ENCODE peak calls at places on chromosomes 4 and X, in nine cellular contexts. M is transverse colon, E is IMR-90, P is breast epithelium, U is A549, G is H54, Z is esophagus squamous epithelium, S is ovary, L is heart left ventricle. T is an unnamed sample.

GRCh38 chr4:107520368-107520767 is 199.7 kb downstream of the PAPSS1 start:
- DNase-seq in S (no peak), U (no peak), L (no peak), P (no peak), M (no peak), G (no peak), Z (no peak), E (no peak), T (no peak)

GRCh38 chr4:180449395-180449956 is 1793.7 kb upstream of the TENM3 start:
- DNase-seq in S (no peak), E (peak; percentile 21), G (peak; percentile 31), P (no peak), U (peak; percentile 56), M (no peak), Z (no peak), L (no peak), T (no peak)

GRCh38 chr4:24642941-24643628 is 58.7 kb upstream of the DHX15 start:
- DNase-seq in E (peak; percentile 85), L (no peak), M (no peak), G (no peak), S (no peak), Z (no peak), P (no peak), U (peak; percentile 67), T (no peak)

GRCh38 chr4:107778784-107779530 is 45.8 kb upstream of the SGMS2 start:
- DNase-seq in Z (no peak), G (no peak), P (no peak), E (no peak), U (no peak), L (no peak), M (no peak), S (no peak), T (no peak)

GRCh38 chr4:15897577-15897976 is 41.0 kb downstream of the FGFBP1 start:
- DNase-seq in G (no peak), P (no peak), L (no peak), Z (no peak), S (no peak), U (peak; percentile 25), E (no peak), M (no peak), T (no peak)

GRCh38 chr4:119284876-119285611 is 36.9 kb downstream of the FABP2 start:
- DNase-seq in L (no peak), P (no peak), E (peak; percentile 34), M (no peak), S (no peak), G (no peak), Z (no peak), U (peak; percentile 11), T (no peak)

GRCh38 chr4:100286601-100287000 is 96.3 kb upstream of the DDIT4L start:
- DNase-seq in P (no peak), G (no peak), M (no peak), S (no peak), E (no peak), L (no peak), Z (no peak), U (no peak), T (no peak)

GRCh38 chrX:77918568-77918967 is 8.1 kb downstream of the ATP7A start:
- DNase-seq in S (no peak), E (peak; percentile 15), G (no peak), U (no peak), Z (no peak), P (no peak), L (no peak), M (no peak), T (no peak)

GRCh38 chr4:85028910-85029309 is 62.4 kb upstream of the WDFY3 start:
- DNase-seq in M (no peak), E (peak; percentile 22), S (no peak), P (no peak), L (no peak), U (peak; percentile 7), G (no peak), Z (no peak), T (no peak)

GRCh38 chr4:55866973-55867574 is 13.6 kb downstream of the EXOC1 start:
- DNase-seq in Z (no peak), E (peak; percentile 74), S (no peak), P (no peak), M (no peak), U (peak; percentile 61), G (no peak), L (no peak), T (peak; percentile 44)

GRCh38 chrX:9935436-9935835 is 31.7 kb upstream of the CLDN34 start:
- DNase-seq in M (no peak), G (no peak), S (no peak), E (peak; percentile 18), P (no peak), Z (no peak), U (no peak), L (no peak), T (no peak)

GRCh38 chrX:51336584-51336983 is 4.0 kb downstream of the NUDT10 start:
- DNase-seq in P (no peak), S (no peak), U (peak; percentile 47), G (no peak), Z (no peak), E (peak; percentile 40), L (no peak), M (no peak), T (no peak)

GRCh38 chrX:51334276-51334675 is 1.7 kb downstream of the NUDT10 start:
- DNase-seq in P (no peak), G (no peak), S (no peak), M (no peak), U (no peak), E (no peak), Z (no peak), L (no peak), T (no peak)

DNA sequence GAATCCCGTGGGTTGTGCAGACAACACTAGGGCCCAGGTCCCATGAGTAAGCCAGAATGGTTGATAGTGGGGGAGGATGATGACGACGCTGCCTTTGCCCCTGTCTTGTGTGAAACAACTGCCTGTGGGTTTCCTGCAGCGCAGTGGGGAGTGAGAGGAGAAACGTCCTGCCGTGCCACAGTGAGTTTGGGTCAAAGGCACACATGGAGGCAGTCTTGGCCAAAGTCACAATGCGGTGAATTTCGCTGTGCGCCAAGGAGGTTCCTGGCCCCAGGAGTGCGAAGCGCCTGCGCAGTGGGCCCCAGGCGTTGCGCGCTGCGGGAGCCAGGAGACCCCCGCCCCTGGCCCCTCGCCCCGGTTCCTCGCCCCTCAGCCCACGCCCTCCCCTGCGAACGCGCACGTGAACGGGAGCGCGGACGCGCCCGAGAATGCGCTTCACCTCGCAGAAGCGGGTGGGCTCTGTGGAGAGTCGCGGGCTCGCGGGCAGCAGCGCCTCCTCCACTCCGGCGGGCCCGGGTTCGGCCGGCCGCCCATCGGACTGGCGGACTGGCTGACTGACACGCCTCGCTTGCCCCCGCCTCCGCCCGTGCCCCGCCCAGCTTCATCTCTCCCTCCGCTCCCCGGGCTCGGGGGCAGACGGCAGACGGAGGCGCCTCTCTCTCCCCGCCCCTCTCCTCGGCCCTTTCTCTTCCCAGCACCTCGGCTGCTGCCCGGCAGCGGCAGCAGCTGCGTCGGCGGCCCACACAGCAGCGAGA is at the start of gene NUDT10:
- DNase-seq in E (peak; percentile 10), U (peak; percentile 12), G (no peak), M (peak; percentile 29), S (peak; percentile 87), L (peak; percentile 23), Z (no peak), P (no peak), T (peak; percentile 24)
- TF ChIP-seq POLR2A in E (no peak), U (peak; percentile 8), G (no peak), M (no peak), S (no peak), L (no peak), Z (no peak), P (no peak), T (no peak)

GRCh38 chr4:113762851-113763172 is 1.3 kb upstream of the CAMK2D start:
- DNase-seq in U (no peak), P (no peak), L (no peak), Z (no peak), G (no peak), S (no peak), M (no peak), E (no peak), T (no peak)

GRCh38 chr4:113760852-113761681 is 471 bp downstream of the CAMK2D start:
- DNase-seq in L (peak; percentile 84), Z (peak; percentile 44), M (peak; percentile 84), G (peak; percentile 20), S (peak; percentile 80), E (peak; percentile 71), P (peak; percentile 66), U (peak; percentile 72), T (peak; percentile 95)

GRCh38 chr4:113762061-113762850 is 718 bp upstream of the CAMK2D start:
- DNase-seq in L (peak; percentile 100), M (peak; percentile 99), U (peak; percentile 98), Z (peak; percentile 98), G (peak; percentile 81), P (peak; percentile 99), S (peak; percentile 99), E (peak; percentile 100), T (peak; percentile 99)

GRCh38 chr4:113760094-113760851 is 1.3 kb downstream of the CAMK2D start:
- DNase-seq in S (peak; percentile 50), E (peak; percentile 61), U (peak; percentile 36), G (peak; percentile 2), L (peak; percentile 28), P (no peak), Z (peak; percentile 9), M (peak; percentile 45), T (no peak)

GRCh38 chr4:113761682-113762060 is at the start of gene CAMK2D:
- DNase-seq in G (peak; percentile 28), Z (peak; percentile 9), P (peak; percentile 79), S (peak; percentile 89), E (peak; percentile 89), M (peak; percentile 90), U (peak; percentile 91), L (peak; percentile 92), T (no peak)
- TF ChIP-seq POLR2A in G (peak; percentile 49), Z (no peak), P (peak; percentile 17), S (peak; percentile 45), E (no peak), M (no peak), U (peak; percentile 31), L (peak; percentile 57), T (no peak)

DNA sequence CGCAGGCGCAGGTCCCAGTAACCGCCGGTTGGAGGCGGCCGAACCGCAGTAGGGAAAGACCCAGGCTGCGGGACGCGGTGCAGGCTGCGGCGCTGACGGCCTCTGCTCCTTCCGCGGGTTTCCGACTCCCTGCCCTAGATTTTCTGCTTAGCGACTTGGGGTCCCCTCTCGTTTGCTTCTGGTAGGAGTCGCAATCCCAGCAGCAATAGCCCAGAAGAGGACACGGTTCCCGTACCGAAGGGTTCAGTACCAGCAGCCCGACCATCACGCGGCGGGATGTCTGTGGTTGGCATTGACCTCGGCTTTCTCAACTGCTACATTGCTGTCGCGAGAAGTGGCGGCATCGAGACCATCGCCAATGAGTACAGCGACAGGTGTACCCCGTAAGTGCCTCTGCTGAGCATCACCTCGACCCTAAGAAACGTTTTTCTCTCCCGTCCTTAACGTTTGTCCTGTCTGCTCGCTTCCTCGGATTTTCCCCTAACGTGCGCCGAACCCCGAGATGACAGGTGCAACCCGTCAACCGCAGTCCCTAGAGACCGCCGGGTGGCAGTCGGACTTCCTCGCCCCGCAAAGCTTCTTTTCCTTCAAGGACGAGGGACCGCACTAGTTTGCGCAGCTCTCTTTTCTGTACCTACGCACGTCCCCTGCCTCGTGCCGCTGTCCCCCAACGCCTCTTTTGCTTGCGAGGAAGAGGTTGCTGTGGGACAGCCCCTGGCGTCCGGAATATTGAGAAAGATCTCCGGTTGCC is at the start of gene HSPA4L:
- DNase-seq in E (peak; percentile 45), Z (no peak), S (no peak), L (peak; percentile 61), G (peak; percentile 32), P (peak; percentile 55), U (peak; percentile 72), M (peak; percentile 31), T (peak; percentile 47)
- TF ChIP-seq POLR2A in E (peak; percentile 54), Z (no peak), S (peak; percentile 82), L (peak; percentile 74), G (peak; percentile 64), P (peak; percentile 80), U (peak; percentile 78), M (peak; percentile 79), T (no peak)

GRCh38 chr4:140630246-140630645 is 61.5 kb upstream of the UCP1 start:
- DNase-seq in G (no peak), P (no peak), U (no peak), E (no peak), M (no peak), S (no peak), Z (no peak), L (no peak), T (no peak)
- TF ChIP-seq POLR2A in G (no peak), P (no peak), U (no peak), E (no peak), M (no peak), S (no peak), Z (no peak), L (no peak), T (no peak)

T was measured in upper lobe of left lung.